ENCODE peak calls at places on chromosomes 16 and 17, in five cellular contexts. One of them, this sample, is unnamed. For H3K36me3 and H3K79me2, the result is how much of the 10 kb centered on the place peaks cover.

GRCh38 chr17:36673637-36674277 is 72.4 kb downstream of the MRM1 start:
- DNase-seq in Karpas-422: no peak
- DNase-seq in HCT116: no peak
- DNase-seq in fibroblast of lung: no peak
- DNase-seq in SK-N-SH: no peak
- DNase-seq in this sample: no peak

GRCh38 chr16:10750793-10751192 is 7.2 kb downstream of the NUBP1 start:
- DNase-seq in Karpas-422: no peak
- DNase-seq in HCT116: no peak
- DNase-seq in fibroblast of lung: no peak
- DNase-seq in SK-N-SH: peak
- DNase-seq in this sample: no peak

GRCh38 chr16:77596243-77596642 is 126.1 kb upstream of the NUDT7 start:
- DNase-seq in Karpas-422: no peak
- DNase-seq in HCT116: no peak
- DNase-seq in fibroblast of lung: peak
- DNase-seq in SK-N-SH: no peak
- DNase-seq in this sample: no peak

GRCh38 chr17:29168079-29168758 is 12.0 kb downstream of the MYO18A start:
- DNase-seq in Karpas-422: no peak
- DNase-seq in HCT116: no peak
- DNase-seq in fibroblast of lung: no peak
- DNase-seq in SK-N-SH: no peak
- DNase-seq in this sample: no peak

GRCh38 chr17:8726951-8727555 is 17.6 kb downstream of the CCDC42 start:
- DNase-seq in Karpas-422: no peak
- DNase-seq in HCT116: no peak
- DNase-seq in fibroblast of lung: peak
- DNase-seq in SK-N-SH: peak
- DNase-seq in this sample: no peak

GRCh38 chr17:7238418-7239090 is 703 bp downstream of the PHF23 start:
- DNase-seq in Karpas-422: peak
- DNase-seq in HCT116: no peak
- DNase-seq in fibroblast of lung: no peak
- DNase-seq in SK-N-SH: no peak
- DNase-seq in this sample: peak

GRCh38 chr17:74203439-74204240 is at the start of gene RPL38:
- DNase-seq in Karpas-422: peak
- DNase-seq in HCT116: peak
- DNase-seq in fibroblast of lung: peak
- DNase-seq in SK-N-SH: peak
- DNase-seq in this sample: peak

GRCh38 chr16:82629441-82630027 is 2.8 kb downstream of the CDH13 start:
- DNase-seq in Karpas-422: no peak
- DNase-seq in HCT116: no peak
- DNase-seq in fibroblast of lung: peak
- DNase-seq in SK-N-SH: no peak
- DNase-seq in this sample: peak

GRCh38 chr17:67054011-67054591 is 9.7 kb downstream of the CACNG1 start:
- DNase-seq in Karpas-422: no peak
- DNase-seq in HCT116: no peak
- DNase-seq in fibroblast of lung: no peak
- DNase-seq in SK-N-SH: no peak
- DNase-seq in this sample: no peak

GRCh38 chr16:11501583-11502138 is 85.1 kb downstream of the LITAF start:
- DNase-seq in Karpas-422: no peak
- DNase-seq in HCT116: no peak
- DNase-seq in fibroblast of lung: no peak
- DNase-seq in SK-N-SH: no peak
- DNase-seq in this sample: peak

GRCh38 chr16:53945996-53946395 is 242.0 kb downstream of the FTO start:
- DNase-seq in Karpas-422: peak
- DNase-seq in HCT116: peak
- DNase-seq in fibroblast of lung: peak
- DNase-seq in SK-N-SH: peak
- DNase-seq in this sample: peak

GRCh38 chr16:11963706-11964105 is 1.3 kb upstream of the TNFRSF17 start:
- DNase-seq in Karpas-422: no peak
- DNase-seq in HCT116: no peak
- DNase-seq in fibroblast of lung: no peak
- DNase-seq in SK-N-SH: no peak
- DNase-seq in this sample: no peak

GRCh38 chr17:77354420-77354720 is 213.6 kb downstream of the SEC14L1 start:
- DNase-seq in Karpas-422: no peak
- DNase-seq in HCT116: no peak
- DNase-seq in fibroblast of lung: no peak
- DNase-seq in SK-N-SH: no peak
- DNase-seq in this sample: no peak
- H2AFZ ChIP-seq in Karpas-422: no peak
- H2AFZ ChIP-seq in HCT116: no peak
- H2AFZ ChIP-seq in fibroblast of lung: no peak
- H2AFZ ChIP-seq in SK-N-SH: no peak
- H2AFZ ChIP-seq in this sample: no peak

DNA sequence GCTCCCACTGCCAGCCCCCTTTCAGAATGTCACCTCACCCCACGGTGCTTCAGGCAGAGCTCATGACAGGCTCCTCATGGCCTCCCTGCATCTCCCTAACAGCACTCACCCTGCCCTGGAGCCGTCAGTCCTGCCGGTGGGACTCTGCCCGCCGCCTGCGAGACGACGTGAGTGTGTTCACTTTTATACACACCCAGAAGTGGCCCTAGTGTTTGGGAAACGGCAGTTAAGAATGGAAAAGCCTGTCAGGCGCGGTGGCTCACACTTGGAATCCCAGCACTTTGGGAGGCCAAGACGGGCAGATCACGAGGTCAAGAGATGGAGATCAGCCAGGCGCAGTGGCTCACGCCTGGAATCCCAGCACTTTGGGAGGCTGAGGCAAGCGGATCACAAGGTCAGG is 12.3 kb upstream of the CYTH1 start:
- DNase-seq in Karpas-422: no peak
- DNase-seq in HCT116: no peak
- DNase-seq in fibroblast of lung: no peak
- DNase-seq in SK-N-SH: no peak
- DNase-seq in this sample: no peak
- H3K36me3 ChIP-seq in Karpas-422: under half
- H3K36me3 ChIP-seq in HCT116: half or more
- H3K36me3 ChIP-seq in fibroblast of lung: under half
- H3K36me3 ChIP-seq in SK-N-SH: under half
- H3K36me3 ChIP-seq in this sample: under half

GRCh38 chr16:67571464-67571863 is 9.1 kb downstream of the CTCF start:
- DNase-seq in Karpas-422: no peak
- DNase-seq in HCT116: no peak
- DNase-seq in fibroblast of lung: no peak
- DNase-seq in SK-N-SH: no peak
- DNase-seq in this sample: no peak
- H3K79me2 ChIP-seq in Karpas-422: half or more
- H3K79me2 ChIP-seq in HCT116: half or more
- H3K79me2 ChIP-seq in fibroblast of lung: half or more
- H3K79me2 ChIP-seq in SK-N-SH: half or more
- H3K79me2 ChIP-seq in this sample: half or more

GRCh38 chr16:74813109-74813641 is 38.6 kb upstream of the FA2H start:
- DNase-seq in Karpas-422: peak
- DNase-seq in HCT116: peak
- DNase-seq in fibroblast of lung: peak
- DNase-seq in SK-N-SH: peak
- DNase-seq in this sample: peak
- H2AFZ ChIP-seq in Karpas-422: no peak
- H2AFZ ChIP-seq in HCT116: peak
- H2AFZ ChIP-seq in fibroblast of lung: no peak
- H2AFZ ChIP-seq in SK-N-SH: peak
- H2AFZ ChIP-seq in this sample: peak

GRCh38 chr16:85661131-85662035 is 27.4 kb downstream of the GINS2 start:
- DNase-seq in Karpas-422: no peak
- DNase-seq in HCT116: no peak
- DNase-seq in fibroblast of lung: no peak
- DNase-seq in SK-N-SH: no peak
- DNase-seq in this sample: no peak

GRCh38 chr16:85663891-85664321 is 24.8 kb downstream of the GINS2 start:
- DNase-seq in Karpas-422: no peak
- DNase-seq in HCT116: no peak
- DNase-seq in fibroblast of lung: peak
- DNase-seq in SK-N-SH: no peak
- DNase-seq in this sample: no peak

GRCh38 chr16:85659805-85660511 is 28.8 kb downstream of the GINS2 start:
- DNase-seq in Karpas-422: peak
- DNase-seq in HCT116: peak
- DNase-seq in fibroblast of lung: peak
- DNase-seq in SK-N-SH: peak
- DNase-seq in this sample: peak

GRCh38 chr16:85662976-85663830 is 25.6 kb downstream of the GINS2 start:
- DNase-seq in Karpas-422: no peak
- DNase-seq in HCT116: no peak
- DNase-seq in fibroblast of lung: no peak
- DNase-seq in SK-N-SH: no peak
- DNase-seq in this sample: no peak

DNA sequence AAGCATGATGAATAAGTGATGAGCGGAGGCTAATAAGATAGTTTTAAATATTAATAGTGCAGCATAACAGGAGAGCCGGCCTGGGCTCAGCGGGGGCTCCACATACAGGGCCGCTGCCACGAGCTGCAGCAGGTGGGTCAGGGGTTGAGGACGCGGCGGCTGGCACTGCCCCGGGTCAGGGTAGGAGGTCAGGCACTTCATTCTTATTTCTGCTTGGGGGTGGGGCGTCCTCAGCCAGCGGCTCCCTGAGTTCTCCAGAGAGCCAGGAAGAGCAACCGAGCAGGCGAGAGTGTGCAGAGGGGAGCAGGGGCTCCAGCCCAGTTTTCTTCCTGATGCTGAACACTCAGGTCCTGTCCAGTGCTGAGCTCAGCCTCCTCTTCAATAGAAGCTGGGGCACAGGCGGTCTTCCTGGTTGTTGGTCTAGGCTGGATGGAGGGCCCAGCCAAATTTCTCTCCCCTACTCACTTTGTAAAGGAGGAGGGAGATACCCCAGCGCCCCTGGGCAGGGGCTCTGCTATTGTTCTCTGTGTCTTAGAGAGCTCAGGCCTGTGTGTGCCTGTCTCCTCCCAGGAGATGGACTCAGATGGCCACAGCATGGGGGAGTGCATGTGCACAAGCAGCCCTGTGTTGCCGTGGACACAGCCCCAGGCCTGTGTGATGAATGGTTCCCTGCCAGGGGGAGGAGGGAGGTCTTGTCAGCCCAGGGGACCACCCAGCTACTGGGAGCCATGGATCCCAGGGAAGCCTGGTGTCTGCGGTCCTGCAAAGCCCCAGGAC is 26.5 kb downstream of the GINS2 start:
- DNase-seq in Karpas-422: no peak
- DNase-seq in HCT116: no peak
- DNase-seq in fibroblast of lung: no peak
- DNase-seq in SK-N-SH: no peak
- DNase-seq in this sample: peak
- H3K36me3 ChIP-seq in Karpas-422: under half
- H3K36me3 ChIP-seq in HCT116: half or more
- H3K36me3 ChIP-seq in fibroblast of lung: under half
- H3K36me3 ChIP-seq in SK-N-SH: under half
- H3K36me3 ChIP-seq in this sample: under half

GRCh38 chr17:64252831-64253230 is 10.2 kb downstream of the TEX2 start:
- DNase-seq in Karpas-422: no peak
- DNase-seq in HCT116: no peak
- DNase-seq in fibroblast of lung: no peak
- DNase-seq in SK-N-SH: no peak
- DNase-seq in this sample: no peak
- H3K79me2 ChIP-seq in Karpas-422: under half
- H3K79me2 ChIP-seq in HCT116: half or more
- H3K79me2 ChIP-seq in fibroblast of lung: under half
- H3K79me2 ChIP-seq in SK-N-SH: half or more
- H3K79me2 ChIP-seq in this sample: half or more

GRCh38 chr17:64212122-64212521 is 50.9 kb downstream of the TEX2 start:
- DNase-seq in Karpas-422: no peak
- DNase-seq in HCT116: no peak
- DNase-seq in fibroblast of lung: no peak
- DNase-seq in SK-N-SH: no peak
- DNase-seq in this sample: no peak
- H2AFZ ChIP-seq in Karpas-422: no peak
- H2AFZ ChIP-seq in HCT116: no peak
- H2AFZ ChIP-seq in fibroblast of lung: no peak
- H2AFZ ChIP-seq in SK-N-SH: no peak
- H2AFZ ChIP-seq in this sample: no peak

DNA sequence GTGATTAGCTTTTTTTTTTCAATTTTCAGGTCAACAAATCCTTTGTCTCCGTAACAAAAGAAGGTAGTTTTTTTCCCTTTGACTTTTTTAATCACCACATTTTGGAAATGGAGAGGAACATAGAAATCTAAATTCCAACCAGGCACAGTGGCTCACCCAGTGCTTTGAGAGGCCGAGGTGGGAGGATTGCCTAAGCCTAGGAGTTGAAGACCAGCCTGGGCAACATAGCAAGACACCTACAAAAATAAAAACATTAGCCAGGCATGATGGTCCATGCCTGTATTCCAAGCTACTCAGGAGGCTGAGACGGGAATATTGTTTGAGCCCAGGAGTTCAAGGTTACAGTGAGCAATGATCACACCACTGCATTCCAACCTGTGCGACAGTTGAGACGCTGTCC is 5.7 kb downstream of the PSMD7 start:
- DNase-seq in Karpas-422: no peak
- DNase-seq in HCT116: no peak
- DNase-seq in fibroblast of lung: no peak
- DNase-seq in SK-N-SH: no peak
- DNase-seq in this sample: no peak
- H3K36me3 ChIP-seq in Karpas-422: half or more
- H3K36me3 ChIP-seq in HCT116: half or more
- H3K36me3 ChIP-seq in fibroblast of lung: under half
- H3K36me3 ChIP-seq in SK-N-SH: half or more
- H3K36me3 ChIP-seq in this sample: under half

GRCh38 chr16:17321824-17322223 is 148.9 kb downstream of the XYLT1 start:
- DNase-seq in Karpas-422: no peak
- DNase-seq in HCT116: no peak
- DNase-seq in fibroblast of lung: no peak
- DNase-seq in SK-N-SH: no peak
- DNase-seq in this sample: no peak
- H3K79me2 ChIP-seq in Karpas-422: under half
- H3K79me2 ChIP-seq in HCT116: under half
- H3K79me2 ChIP-seq in fibroblast of lung: under half
- H3K79me2 ChIP-seq in SK-N-SH: half or more
- H3K79me2 ChIP-seq in this sample: under half